ENCODE peak calls at places on chromosomes 6 and 20, in five cellular contexts. T is neural crest cell, Y is left ventricle myocardium superior, C is stomach, N is GF-D8. P is an unnamed sample.
A peak's percentile ranks its signal among the peaks of the same experiment; 100 is the strongest.

GRCh38 chr6:16179970-16180431 is 51.1 kb downstream of the MYLIP start:
- DNase-seq in T (no peak), Y (no peak), C (no peak), N (peak; percentile 94), P (no peak)

GRCh38 chr6:44642345-44642744 is 254.8 kb downstream of the CDC5L start:
- DNase-seq in T (no peak), Y (no peak), C (no peak), N (no peak), P (no peak)

GRCh38 chr6:12848969-12849368 is 132.4 kb downstream of the PHACTR1 start:
- DNase-seq in T (no peak), Y (no peak), C (no peak), N (no peak), P (no peak)

GRCh38 chr20:50271674-50272412 is 81.2 kb downstream of the CEBPB start:
- DNase-seq in T (no peak), Y (peak; percentile 72), C (no peak), N (no peak), P (no peak)

GRCh38 chr6:115582386-115582785 is 478.3 kb downstream of the FRK start:
- DNase-seq in T (no peak), Y (no peak), C (no peak), N (no peak), P (no peak)

GRCh38 chr20:33687370-33687915 is 1.3 kb upstream of the E2F1 start:
- DNase-seq in T (no peak), Y (no peak), C (no peak), N (peak; percentile 45), P (no peak)

GRCh38 chr6:150967381-150967780 is 101.9 kb downstream of the MTHFD1L start:
- DNase-seq in T (no peak), Y (no peak), C (no peak), N (no peak), P (no peak)

GRCh38 chr6:134746125-134746524 is 203.8 kb downstream of the ALDH8A1 start:
- DNase-seq in T (no peak), Y (no peak), C (no peak), N (no peak), P (no peak)

GRCh38 chr20:16944753-16945152 is 196.6 kb downstream of the OTOR start:
- DNase-seq in T (no peak), Y (no peak), C (no peak), N (no peak), P (no peak)

GRCh38 chr6:142729618-142730017 is 215.4 kb downstream of the HIVEP2 start:
- DNase-seq in T (no peak), Y (no peak), C (no peak), N (no peak), P (no peak)

GRCh38 chr20:5400164-5400762 is 83.5 kb upstream of the PROKR2 start:
- DNase-seq in T (peak; percentile 26), Y (no peak), C (no peak), N (no peak), P (peak; percentile 46)

GRCh38 chr20:23320317-23320716 is 30.3 kb upstream of the NXT1 start:
- DNase-seq in T (no peak), Y (no peak), C (no peak), N (no peak), P (no peak)

GRCh38 chr6:10579803-10580202 is 58.7 kb downstream of the GCNT2 start:
- DNase-seq in T (no peak), Y (no peak), C (no peak), N (no peak), P (no peak)

GRCh38 chr6:38348366-38348765 is 291.4 kb downstream of the BTBD9 start:
- DNase-seq in T (no peak), Y (no peak), C (no peak), N (no peak), P (no peak)

GRCh38 chr20:1868856-1869255 is 26.4 kb upstream of the SIRPA start:
- DNase-seq in T (no peak), Y (no peak), C (no peak), N (no peak), P (no peak)

GRCh38 chr6:54786154-54786553 is 60.4 kb upstream of the FAM83B start:
- DNase-seq in T (no peak), Y (no peak), C (no peak), N (no peak), P (no peak)

GRCh38 chr20:61925555-61926252 is 140.0 kb downstream of the TAF4 start:
- DNase-seq in T (no peak), Y (peak; percentile 23), C (no peak), N (no peak), P (no peak)

GRCh38 chr6:152124432-152125074 is 317.1 kb downstream of the ESR1 start:
- DNase-seq in T (no peak), Y (no peak), C (no peak), N (no peak), P (no peak)

GRCh38 chr6:133286765-133287164 is 45.6 kb downstream of the EYA4 start:
- DNase-seq in T (no peak), Y (no peak), C (no peak), N (no peak), P (peak; percentile 23)

GRCh38 chr20:24273251-24273650 is 196.2 kb upstream of the SYNDIG1 start:
- DNase-seq in T (no peak), Y (no peak), C (no peak), N (no peak), P (no peak)

GRCh38 chr6:26327450-26328264 is 37.3 kb upstream of the BTN3A2 start:
- DNase-seq in T (peak; percentile 67), Y (no peak), C (no peak), N (peak; percentile 36), P (peak; percentile 73)

GRCh38 chr6:46056906-46057529 is 41.4 kb upstream of the CLIC5 start:
- DNase-seq in T (no peak), Y (no peak), C (no peak), N (no peak), P (no peak)

GRCh38 chr20:50039706-50040431 is 57.1 kb downstream of the SNAI1 start:
- DNase-seq in T (no peak), Y (no peak), C (no peak), N (no peak), P (no peak)

GRCh38 chr6:84779380-84779779 is 15.0 kb upstream of the TBX18 start:
- DNase-seq in T (no peak), Y (no peak), C (no peak), N (no peak), P (no peak)

GRCh38 chr6:169700296-169700695 is 1.5 kb downstream of the WDR27 start:
- DNase-seq in T (no peak), Y (no peak), C (no peak), N (peak; percentile 65), P (no peak)